ENCODE peak calls at places on chromosomes 16 and 17, in six cellular contexts. One of them, this sample, is unnamed. For H3K4me1 and H3K9me3, the result is how much of the 10 kb centered on the place peaks cover.

GRCh38 chr16:966505-966904 is 4.3 kb downstream of the LMF1 start:
- DNase-seq in thoracic aorta: no peak
- DNase-seq in ascending aorta: no peak
- DNase-seq in heart left ventricle: no peak
- DNase-seq in lower lobe of right lung: no peak
- DNase-seq in spleen: no peak
- DNase-seq in this sample: no peak

GRCh38 chr17:1736348-1737281 is 6.1 kb upstream of the SERPINF2 start:
- DNase-seq in thoracic aorta: no peak
- DNase-seq in ascending aorta: no peak
- DNase-seq in heart left ventricle: peak
- DNase-seq in lower lobe of right lung: peak
- DNase-seq in spleen: peak
- DNase-seq in this sample: peak

GRCh38 chr17:61660726-61661125 is 69.7 kb upstream of the NACA2 start:
- DNase-seq in thoracic aorta: no peak
- DNase-seq in ascending aorta: no peak
- DNase-seq in heart left ventricle: no peak
- DNase-seq in lower lobe of right lung: no peak
- DNase-seq in spleen: no peak
- DNase-seq in this sample: no peak

GRCh38 chr16:84072014-84072413 is 29.4 kb upstream of the SLC38A8 start:
- DNase-seq in thoracic aorta: no peak
- DNase-seq in ascending aorta: no peak
- DNase-seq in heart left ventricle: no peak
- DNase-seq in lower lobe of right lung: no peak
- DNase-seq in spleen: no peak
- DNase-seq in this sample: no peak

GRCh38 chr16:72983728-72984350 is 64.1 kb downstream of the ZFHX3 start:
- DNase-seq in thoracic aorta: no peak
- DNase-seq in ascending aorta: no peak
- DNase-seq in heart left ventricle: no peak
- DNase-seq in lower lobe of right lung: no peak
- DNase-seq in spleen: no peak
- DNase-seq in this sample: no peak

GRCh38 chr17:14745122-14745521 is 444.2 kb downstream of the HS3ST3B1 start:
- DNase-seq in thoracic aorta: no peak
- DNase-seq in ascending aorta: no peak
- DNase-seq in heart left ventricle: no peak
- DNase-seq in lower lobe of right lung: no peak
- DNase-seq in spleen: no peak
- DNase-seq in this sample: no peak

GRCh38 chr17:285751-286422 is 66.7 kb downstream of the RPH3AL start:
- DNase-seq in thoracic aorta: no peak
- DNase-seq in ascending aorta: no peak
- DNase-seq in heart left ventricle: peak
- DNase-seq in lower lobe of right lung: peak
- DNase-seq in spleen: peak
- DNase-seq in this sample: peak

GRCh38 chr17:42428141-42428944 is 5.3 kb upstream of the CAVIN1 start:
- DNase-seq in thoracic aorta: peak
- DNase-seq in ascending aorta: no peak
- DNase-seq in heart left ventricle: no peak
- DNase-seq in lower lobe of right lung: no peak
- DNase-seq in spleen: no peak
- DNase-seq in this sample: peak

GRCh38 chr16:68296291-68296690 is 14.5 kb downstream of the SLC7A6OS start:
- DNase-seq in thoracic aorta: no peak
- DNase-seq in ascending aorta: no peak
- DNase-seq in heart left ventricle: no peak
- DNase-seq in lower lobe of right lung: no peak
- DNase-seq in spleen: no peak
- DNase-seq in this sample: no peak

GRCh38 chr17:36652716-36653115 is 51.3 kb downstream of the MRM1 start:
- DNase-seq in thoracic aorta: no peak
- DNase-seq in ascending aorta: no peak
- DNase-seq in heart left ventricle: no peak
- DNase-seq in lower lobe of right lung: no peak
- DNase-seq in spleen: no peak
- DNase-seq in this sample: peak

GRCh38 chr17:47265983-47266541 is 12.4 kb downstream of the ITGB3 start:
- DNase-seq in thoracic aorta: peak
- DNase-seq in ascending aorta: no peak
- DNase-seq in heart left ventricle: no peak
- DNase-seq in lower lobe of right lung: no peak
- DNase-seq in spleen: no peak
- DNase-seq in this sample: no peak

GRCh38 chr17:41678411-41678906 is 10.2 kb upstream of the EIF1 start:
- DNase-seq in thoracic aorta: no peak
- DNase-seq in ascending aorta: no peak
- DNase-seq in heart left ventricle: no peak
- DNase-seq in lower lobe of right lung: no peak
- DNase-seq in spleen: no peak
- DNase-seq in this sample: no peak

GRCh38 chr16:30382398-30383015 is at the start of gene SEPTIN1:
- DNase-seq in thoracic aorta: no peak
- DNase-seq in ascending aorta: no peak
- DNase-seq in heart left ventricle: no peak
- DNase-seq in lower lobe of right lung: no peak
- DNase-seq in spleen: peak
- DNase-seq in this sample: peak

GRCh38 chr17:80259642-80260535 is 763 bp upstream of the RNF213 start:
- DNase-seq in thoracic aorta: no peak
- DNase-seq in ascending aorta: no peak
- DNase-seq in heart left ventricle: peak
- DNase-seq in lower lobe of right lung: peak
- DNase-seq in spleen: peak
- DNase-seq in this sample: peak

GRCh38 chr17:8257801-8258200 is 8.7 kb downstream of the PFAS start:
- DNase-seq in thoracic aorta: no peak
- DNase-seq in ascending aorta: no peak
- DNase-seq in heart left ventricle: no peak
- DNase-seq in lower lobe of right lung: no peak
- DNase-seq in spleen: no peak
- DNase-seq in this sample: no peak

GRCh38 chr17:42659079-42659931 is at the start of gene TUBG2:
- DNase-seq in thoracic aorta: no peak
- DNase-seq in ascending aorta: no peak
- DNase-seq in heart left ventricle: peak
- DNase-seq in lower lobe of right lung: peak
- DNase-seq in spleen: peak
- DNase-seq in this sample: peak

GRCh38 chr16:21628196-21628726 is 24.1 kb downstream of the IGSF6 start:
- DNase-seq in thoracic aorta: no peak
- DNase-seq in ascending aorta: no peak
- DNase-seq in heart left ventricle: no peak
- DNase-seq in lower lobe of right lung: no peak
- DNase-seq in spleen: no peak
- DNase-seq in this sample: no peak

GRCh38 chr16:14364386-14365199 is 265.5 kb downstream of the PARN start:
- DNase-seq in thoracic aorta: no peak
- DNase-seq in ascending aorta: no peak
- DNase-seq in heart left ventricle: no peak
- DNase-seq in lower lobe of right lung: peak
- DNase-seq in spleen: no peak
- DNase-seq in this sample: no peak

GRCh38 chr17:45666641-45667040 is 117.5 kb upstream of the CRHR1 start:
- DNase-seq in thoracic aorta: no peak
- DNase-seq in ascending aorta: no peak
- DNase-seq in heart left ventricle: no peak
- DNase-seq in lower lobe of right lung: peak
- DNase-seq in spleen: no peak
- DNase-seq in this sample: no peak

GRCh38 chr17:13415877-13416416 is 185.8 kb downstream of the HS3ST3A1 start:
- DNase-seq in thoracic aorta: no peak
- DNase-seq in ascending aorta: no peak
- DNase-seq in heart left ventricle: peak
- DNase-seq in lower lobe of right lung: peak
- DNase-seq in spleen: no peak
- DNase-seq in this sample: no peak

GRCh38 chr16:84255050-84255810 is 15.4 kb upstream of the KCNG4 start:
- DNase-seq in thoracic aorta: no peak
- DNase-seq in ascending aorta: no peak
- DNase-seq in heart left ventricle: no peak
- DNase-seq in lower lobe of right lung: no peak
- DNase-seq in spleen: no peak
- DNase-seq in this sample: no peak

GRCh38 chr17:29027521-29027920 is 15.4 kb upstream of the PIPOX start:
- DNase-seq in thoracic aorta: no peak
- DNase-seq in ascending aorta: no peak
- DNase-seq in heart left ventricle: no peak
- DNase-seq in lower lobe of right lung: no peak
- DNase-seq in spleen: no peak
- DNase-seq in this sample: no peak

GRCh38 chr16:4372578-4373355 is 1.1 kb downstream of the VASN start:
- DNase-seq in thoracic aorta: no peak
- DNase-seq in ascending aorta: no peak
- DNase-seq in heart left ventricle: no peak
- DNase-seq in lower lobe of right lung: no peak
- DNase-seq in spleen: peak
- DNase-seq in this sample: no peak

GRCh38 chr16:23728112-23728477 is 15.1 kb upstream of the ERN2 start:
- DNase-seq in thoracic aorta: no peak
- DNase-seq in ascending aorta: no peak
- DNase-seq in heart left ventricle: no peak
- DNase-seq in lower lobe of right lung: no peak
- DNase-seq in spleen: no peak
- DNase-seq in this sample: no peak

GRCh38 chr16:49959552-49960277 is 65.3 kb upstream of the CNEP1R1 start:
- DNase-seq in thoracic aorta: no peak
- DNase-seq in ascending aorta: no peak
- DNase-seq in heart left ventricle: no peak
- DNase-seq in lower lobe of right lung: peak
- DNase-seq in spleen: no peak
- DNase-seq in this sample: no peak

GRCh38 chr16:78235168-78235800 is 135.8 kb downstream of the WWOX start:
- DNase-seq in thoracic aorta: peak
- DNase-seq in ascending aorta: peak
- DNase-seq in heart left ventricle: peak
- DNase-seq in lower lobe of right lung: peak
- DNase-seq in spleen: peak
- DNase-seq in this sample: peak

GRCh38 chr17:75720656-75721462 is at the start of gene ITGB4:
- DNase-seq in thoracic aorta: no peak
- DNase-seq in ascending aorta: no peak
- DNase-seq in heart left ventricle: no peak
- DNase-seq in lower lobe of right lung: peak
- DNase-seq in spleen: peak
- DNase-seq in this sample: peak

GRCh38 chr16:12340151-12340733 is 363.7 kb downstream of the SNX29 start:
- DNase-seq in thoracic aorta: no peak
- DNase-seq in ascending aorta: no peak
- DNase-seq in heart left ventricle: no peak
- DNase-seq in lower lobe of right lung: no peak
- DNase-seq in spleen: no peak
- DNase-seq in this sample: peak

GRCh38 chr16:4379001-4379688 is 7.5 kb downstream of the VASN start:
- DNase-seq in thoracic aorta: no peak
- DNase-seq in ascending aorta: no peak
- DNase-seq in heart left ventricle: no peak
- DNase-seq in lower lobe of right lung: no peak
- DNase-seq in spleen: no peak
- DNase-seq in this sample: no peak

GRCh38 chr16:55058576-55058975 is 127.9 kb downstream of the IRX5 start:
- DNase-seq in thoracic aorta: no peak
- DNase-seq in ascending aorta: no peak
- DNase-seq in heart left ventricle: no peak
- DNase-seq in lower lobe of right lung: no peak
- DNase-seq in spleen: peak
- DNase-seq in this sample: no peak

GRCh38 chr16:75265911-75266701 is 14.7 kb upstream of the BCAR1 start:
- DNase-seq in thoracic aorta: no peak
- DNase-seq in ascending aorta: no peak
- DNase-seq in heart left ventricle: peak
- DNase-seq in lower lobe of right lung: peak
- DNase-seq in spleen: no peak
- DNase-seq in this sample: peak

GRCh38 chr17:74432484-74433391 is 850 bp downstream of the GPRC5C start:
- DNase-seq in thoracic aorta: no peak
- DNase-seq in ascending aorta: no peak
- DNase-seq in heart left ventricle: no peak
- DNase-seq in lower lobe of right lung: no peak
- DNase-seq in spleen: no peak
- DNase-seq in this sample: peak
- H3K4me3 ChIP-seq in thoracic aorta: peak
- H3K4me3 ChIP-seq in ascending aorta: peak
- H3K4me3 ChIP-seq in heart left ventricle: peak
- H3K4me3 ChIP-seq in lower lobe of right lung: peak
- H3K4me3 ChIP-seq in spleen: peak
- H3K4me3 ChIP-seq in this sample: peak

GRCh38 chr17:77919276-77919675 is 39.2 kb upstream of the TNRC6C start:
- DNase-seq in thoracic aorta: no peak
- DNase-seq in ascending aorta: no peak
- DNase-seq in heart left ventricle: no peak
- DNase-seq in lower lobe of right lung: no peak
- DNase-seq in spleen: no peak
- DNase-seq in this sample: no peak
- H3K4me1 ChIP-seq in thoracic aorta: under half
- H3K4me1 ChIP-seq in ascending aorta: under half
- H3K4me1 ChIP-seq in heart left ventricle: under half
- H3K4me1 ChIP-seq in lower lobe of right lung: under half
- H3K4me1 ChIP-seq in spleen: under half
- H3K4me1 ChIP-seq in this sample: under half

GRCh38 chr16:88289549-88290344 is 93.0 kb upstream of the ZNF469 start:
- DNase-seq in thoracic aorta: no peak
- DNase-seq in ascending aorta: no peak
- DNase-seq in heart left ventricle: no peak
- DNase-seq in lower lobe of right lung: no peak
- DNase-seq in spleen: peak
- DNase-seq in this sample: no peak
- H3K9me3 ChIP-seq in thoracic aorta: under half
- H3K9me3 ChIP-seq in ascending aorta: under half
- H3K9me3 ChIP-seq in heart left ventricle: under half
- H3K9me3 ChIP-seq in lower lobe of right lung: under half
- H3K9me3 ChIP-seq in spleen: under half
- H3K9me3 ChIP-seq in this sample: under half

GRCh38 chr16:53412549-53412948 is 21.7 kb upstream of the RBL2 start:
- DNase-seq in thoracic aorta: no peak
- DNase-seq in ascending aorta: no peak
- DNase-seq in heart left ventricle: no peak
- DNase-seq in lower lobe of right lung: no peak
- DNase-seq in spleen: no peak
- DNase-seq in this sample: no peak

GRCh38 chr16:53415504-53415903 is 18.8 kb upstream of the RBL2 start:
- DNase-seq in thoracic aorta: no peak
- DNase-seq in ascending aorta: no peak
- DNase-seq in heart left ventricle: no peak
- DNase-seq in lower lobe of right lung: no peak
- DNase-seq in spleen: no peak
- DNase-seq in this sample: no peak

GRCh38 chr16:53417011-53417410 is 17.3 kb upstream of the RBL2 start:
- DNase-seq in thoracic aorta: no peak
- DNase-seq in ascending aorta: no peak
- DNase-seq in heart left ventricle: no peak
- DNase-seq in lower lobe of right lung: no peak
- DNase-seq in spleen: no peak
- DNase-seq in this sample: no peak

GRCh38 chr16:53414381-53414780 is 19.9 kb upstream of the RBL2 start:
- DNase-seq in thoracic aorta: no peak
- DNase-seq in ascending aorta: no peak
- DNase-seq in heart left ventricle: no peak
- DNase-seq in lower lobe of right lung: no peak
- DNase-seq in spleen: no peak
- DNase-seq in this sample: no peak

GRCh38 chr16:53413864-53414263 is 20.4 kb upstream of the RBL2 start:
- DNase-seq in thoracic aorta: no peak
- DNase-seq in ascending aorta: no peak
- DNase-seq in heart left ventricle: no peak
- DNase-seq in lower lobe of right lung: no peak
- DNase-seq in spleen: no peak
- DNase-seq in this sample: no peak
- H3K4me3 ChIP-seq in thoracic aorta: no peak
- H3K4me3 ChIP-seq in ascending aorta: no peak
- H3K4me3 ChIP-seq in heart left ventricle: no peak
- H3K4me3 ChIP-seq in lower lobe of right lung: no peak
- H3K4me3 ChIP-seq in spleen: no peak
- H3K4me3 ChIP-seq in this sample: no peak

This sample was measured in mucosa of descending colon.